ENCODE peak calls at places on chromosomes 4 and X, in seven cellular contexts. F is sciatic nerve; N is stimulated activated CD4-positive, alpha-beta T cell treated with anti-CD3 and anti-CD28 coated beads, TNF-alpha, amount 100 ng/mL, for 4 hours; V is activated CD4-positive, CD25-positive, alpha-beta regulatory T cell treated with anti-CD3 and anti-CD28 coated beads, Interleukin-2, amount 50 U/mL, for 72 hours; A is memory B cell; L is cortex of kidney; Z is sigmoid colon. U is an unnamed sample.

GRCh38 chr4:101933855-101934254 is 143.3 kb downstream of the BANK1 start:
- DNase-seq in L (no peak), F (no peak), Z (no peak), A (no peak), N (no peak), V (no peak), U (no peak)

GRCh38 chr4:175951794-175952193 is 113.8 kb upstream of the WDR17 start:
- DNase-seq in L (no peak), V (no peak), Z (no peak), F (no peak), A (no peak), N (no peak), U (no peak)

GRCh38 chr4:149713031-149713430 is 102.6 kb downstream of the IQCM start:
- DNase-seq in Z (no peak), F (no peak), L (no peak), N (no peak), V (no peak), A (no peak), U (no peak)

GRCh38 chr4:3771932-3772495 is 5.8 kb downstream of the ADRA2C start:
- DNase-seq in A (no peak), L (no peak), Z (no peak), F (no peak), N (no peak), V (no peak), U (no peak)

GRCh38 chrX:17553451-17553850 is 178.5 kb downstream of the NHS start:
- DNase-seq in F (no peak), V (no peak), Z (no peak), L (no peak), N (no peak), A (no peak), U (peak)

GRCh38 chr4:151219938-151220337 is 57.0 kb upstream of the PRSS48 start:
- DNase-seq in F (no peak), A (no peak), L (no peak), V (no peak), N (no peak), Z (no peak), U (no peak)

GRCh38 chr4:69493515-69493914 is 2.2 kb downstream of the UGT2B4 start:
- DNase-seq in V (no peak), N (no peak), Z (no peak), F (no peak), A (no peak), L (no peak), U (no peak)

GRCh38 chr4:81491943-81492342 is 20.2 kb upstream of the RASGEF1B start:
- DNase-seq in Z (no peak), N (no peak), F (no peak), L (no peak), V (no peak), A (peak), U (no peak)

GRCh38 chr4:176189891-176190795 is 5.2 kb downstream of the SPATA4 start:
- DNase-seq in Z (peak), L (no peak), V (no peak), A (no peak), F (no peak), N (no peak), U (no peak)

GRCh38 chrX:130974323-130974722 is 71.3 kb upstream of the ENOX2 start:
- DNase-seq in F (no peak), Z (no peak), N (no peak), A (no peak), V (no peak), L (no peak), U (no peak)

GRCh38 chrX:153726286-153727107 is 1.8 kb downstream of the ABCD1 start:
- DNase-seq in A (peak), N (no peak), V (no peak), F (no peak), L (no peak), Z (peak), U (no peak)

GRCh38 chr4:106315476-106315967 is 487 bp downstream of the TBCK start:
- DNase-seq in F (no peak), A (peak), V (no peak), Z (no peak), L (no peak), N (peak), U (peak)

GRCh38 chrX:25158635-25159034 is 142.9 kb upstream of the ARX start:
- DNase-seq in V (no peak), Z (no peak), L (no peak), N (no peak), F (no peak), A (no peak), U (no peak)

GRCh38 chrX:153609917-153610833 is 11.2 kb upstream of the CCNQ start:
- DNase-seq in F (peak), A (peak), Z (peak), V (peak), N (peak), L (no peak), U (peak)

GRCh38 chrX:134753185-134754008 is 95.1 kb upstream of the PLAC1 start:
- DNase-seq in N (no peak), F (no peak), V (no peak), L (no peak), A (no peak), Z (no peak), U (peak)

U was measured in RWPE1.